ENCODE peak calls at places on chromosomes 4 and X, in four cellular contexts. A, V, Z and B are unnamed samples.

GRCh38 chr4:155423671-155424070 is 46.9 kb upstream of the MAP9 start:
- DNase-seq in A (no peak), V (no peak), Z (no peak), B (no peak)

GRCh38 chrX:12141511-12141910 is 3.2 kb downstream of the FRMPD4 start:
- DNase-seq in A (no peak), V (no peak), Z (no peak), B (no peak)

GRCh38 chrX:13764284-13764683 is 29.7 kb downstream of the OFD1 start:
- DNase-seq in A (peak; percentile 30), V (no peak), Z (no peak), B (no peak)

GRCh38 chrX:69906447-69906846 is 143.3 kb downstream of the AWAT2 start:
- DNase-seq in A (no peak), V (no peak), Z (no peak), B (no peak)

GRCh38 chr4:104879367-104879766 is 267.3 kb upstream of the TET2 start:
- DNase-seq in A (no peak), V (no peak), Z (no peak), B (no peak)

GRCh38 chr4:99759988-99760387 is 56.6 kb upstream of the DAPP1 start:
- DNase-seq in A (no peak), V (no peak), Z (no peak), B (no peak)

GRCh38 chrX:140664939-140665338 is 44.6 kb upstream of the LINC00632 start:
- DNase-seq in A (no peak), V (no peak), Z (no peak), B (peak; percentile 27)

GRCh38 chr4:160129439-160129838 is 1026.6 kb downstream of the RAPGEF2 start:
- DNase-seq in A (no peak), V (no peak), Z (peak; percentile 18), B (peak; percentile 64)

GRCh38 chr4:145177906-145178538 is 2.4 kb downstream of the OTUD4 start:
- DNase-seq in A (peak; percentile 65), V (no peak), Z (no peak), B (no peak)

GRCh38 chr4:9703391-9703790 is 78.0 kb upstream of the DRD5 start:
- DNase-seq in A (peak; percentile 65), V (no peak), Z (peak; percentile 52), B (no peak)

GRCh38 chrX:24676403-24677024 is 17.2 kb upstream of the POLA1 start:
- DNase-seq in A (no peak), V (no peak), Z (no peak), B (no peak)

GRCh38 chr4:115187136-115187535 is 73.7 kb upstream of the NDST4 start:
- DNase-seq in A (no peak), V (no peak), Z (no peak), B (no peak)

GRCh38 chrX:145727476-145727875 is 90.2 kb upstream of the SLITRK2 start:
- DNase-seq in A (no peak), V (no peak), Z (no peak), B (no peak)

GRCh38 chr4:171891038-171891437 is 77.8 kb downstream of the GALNTL6 start:
- DNase-seq in A (no peak), V (no peak), Z (no peak), B (no peak)

GRCh38 chr4:128917781-128918180 is 108.3 kb downstream of the JADE1 start:
- DNase-seq in A (peak; percentile 57), V (no peak), Z (no peak), B (no peak)

GRCh38 chr4:4851906-4852305 is 7.6 kb upstream of the MSX1 start:
- DNase-seq in A (no peak), V (no peak), Z (no peak), B (no peak)

GRCh38 chr4:56410247-56410646 is 23.0 kb upstream of the AASDH start:
- DNase-seq in A (no peak), V (peak; percentile 88), Z (peak; percentile 89), B (peak; percentile 97)

GRCh38 chr4:6550821-6551220 is 24.2 kb upstream of the MAN2B2 start:
- DNase-seq in A (no peak), V (no peak), Z (no peak), B (no peak)

GRCh38 chr4:6548201-6548881 is 26.6 kb upstream of the MAN2B2 start:
- DNase-seq in A (peak; percentile 40), V (no peak), Z (peak; percentile 46), B (no peak)

GRCh38 chr4:6549890-6550620 is 24.9 kb upstream of the MAN2B2 start:
- DNase-seq in A (no peak), V (no peak), Z (no peak), B (no peak)

GRCh38 chr4:6548882-6549230 is 26.1 kb upstream of the MAN2B2 start:
- DNase-seq in A (no peak), V (no peak), Z (no peak), B (no peak)

GRCh38 chr4:6549445-6549844 is 25.5 kb upstream of the MAN2B2 start:
- DNase-seq in A (no peak), V (no peak), Z (no peak), B (no peak)
- H3K4me3 ChIP-seq in A (no peak overlapping the region), V (no peak overlapping the region), Z (no peak overlapping the region), B (no peak overlapping the region)

GRCh38 chr4:40307627-40308497 is 27.3 kb upstream of the CHRNA9 start:
- DNase-seq in A (peak; percentile 91), V (no peak), Z (no peak), B (no peak)
- TF ChIP-seq CTCF in A (no peak), V (no peak), Z (no peak), B (no peak)

GRCh38 chr4:121381148-121381462 is 287 bp upstream of the QRFPR start:
- DNase-seq in A (no peak), V (no peak), Z (no peak), B (no peak)
- H3K4me3 ChIP-seq in A (no peak overlapping the region), V (no peak overlapping the region), Z (no peak overlapping the region), B (peak overlapping the region; percentile 43)

GRCh38 chr4:52107745-52108144 is 56.6 kb downstream of the SPATA18 start:
- DNase-seq in A (no peak), V (no peak), Z (no peak), B (no peak)
- TF ChIP-seq CTCF in A (no peak), V (no peak), Z (peak; percentile 29), B (no peak)

DNA sequence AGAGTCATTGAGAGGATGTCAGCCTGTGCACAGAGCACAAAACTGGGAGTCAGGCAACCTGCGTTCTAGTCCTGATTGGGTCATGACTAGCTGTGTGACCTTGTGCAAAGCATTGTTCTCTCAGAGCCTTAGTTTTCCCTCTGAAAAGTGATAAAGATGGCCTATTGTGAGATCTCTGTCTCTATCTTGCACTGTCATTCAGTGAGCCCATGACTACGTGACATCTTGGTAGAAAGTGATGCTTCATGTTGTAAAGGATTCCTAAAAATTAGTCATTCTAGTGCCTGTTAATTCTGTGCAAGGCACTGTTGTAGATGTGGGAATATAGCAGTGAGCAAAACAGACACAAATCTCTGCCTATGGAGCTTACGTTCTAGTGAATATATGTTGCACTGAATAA is 2.5 kb downstream of the PGRMC1 start:
- DNase-seq in A (no peak), V (no peak), Z (no peak), B (no peak)
- H3K4me3 ChIP-seq in A (no peak overlapping the region), V (peak overlapping the region; percentile 74), Z (no peak overlapping the region), B (peak overlapping the region; percentile 80)

GRCh38 chr4:36394352-36394903 is 113.0 kb downstream of the DTHD1 start:
- DNase-seq in A (no peak), V (no peak), Z (peak; percentile 60), B (no peak)

GRCh38 chr4:36402008-36402758 is 120.8 kb downstream of the DTHD1 start:
- DNase-seq in A (no peak), V (no peak), Z (no peak), B (no peak)

DNA sequence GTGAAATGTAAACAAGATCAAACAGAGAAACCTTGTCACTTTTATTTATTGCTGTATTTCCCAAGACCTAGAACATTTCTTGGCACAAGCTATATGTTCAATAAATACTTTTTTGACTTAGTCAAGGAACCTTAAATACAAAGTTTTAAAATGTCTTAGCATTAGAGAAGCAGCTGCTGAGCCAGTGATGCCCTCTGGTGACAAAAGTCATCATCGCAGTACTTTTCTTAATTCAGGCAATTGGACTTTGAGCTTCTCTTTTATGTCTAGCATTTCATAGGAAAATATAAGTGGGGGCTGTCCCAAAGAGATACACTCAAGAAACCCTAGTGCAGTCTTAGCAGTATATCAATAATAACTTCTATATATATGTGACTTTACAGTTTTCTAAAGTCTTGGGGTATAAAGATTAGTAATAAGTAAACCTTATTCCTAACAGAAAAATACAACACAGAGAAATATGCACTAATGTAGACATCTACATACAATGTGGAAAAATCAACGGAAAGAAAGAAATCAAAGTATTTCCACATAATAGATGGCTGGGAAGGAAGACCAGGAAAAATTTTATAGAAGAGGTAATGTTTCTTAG is 118.4 kb downstream of the DTHD1 start:
- DNase-seq in A (peak; percentile 32), V (no peak), Z (no peak), B (peak; percentile 8)
- TF ChIP-seq CTCF in A (peak; percentile 50), V (no peak), Z (peak; percentile 66), B (peak; percentile 70)

GRCh38 chr4:123477804-123478209 is 81.2 kb downstream of the SPRY1 start:
- DNase-seq in A (peak; percentile 57), V (no peak), Z (no peak), B (peak; percentile 49)

GRCh38 chr4:123481034-123481433 is 84.4 kb downstream of the SPRY1 start:
- DNase-seq in A (no peak), V (peak; percentile 66), Z (no peak), B (peak; percentile 65)

GRCh38 chr4:123476089-123476488 is 79.5 kb downstream of the SPRY1 start:
- DNase-seq in A (no peak), V (no peak), Z (no peak), B (no peak)

GRCh38 chr4:123479944-123480343 is 83.3 kb downstream of the SPRY1 start:
- DNase-seq in A (peak; percentile 26), V (no peak), Z (no peak), B (no peak)

GRCh38 chr4:123478859-123479345 is 82.3 kb downstream of the SPRY1 start:
- DNase-seq in A (no peak), V (no peak), Z (peak; percentile 64), B (no peak)
- H3K4me3 ChIP-seq in A (no peak overlapping the region), V (no peak overlapping the region), Z (peak overlapping the region; percentile 6), B (no peak overlapping the region)

DNA sequence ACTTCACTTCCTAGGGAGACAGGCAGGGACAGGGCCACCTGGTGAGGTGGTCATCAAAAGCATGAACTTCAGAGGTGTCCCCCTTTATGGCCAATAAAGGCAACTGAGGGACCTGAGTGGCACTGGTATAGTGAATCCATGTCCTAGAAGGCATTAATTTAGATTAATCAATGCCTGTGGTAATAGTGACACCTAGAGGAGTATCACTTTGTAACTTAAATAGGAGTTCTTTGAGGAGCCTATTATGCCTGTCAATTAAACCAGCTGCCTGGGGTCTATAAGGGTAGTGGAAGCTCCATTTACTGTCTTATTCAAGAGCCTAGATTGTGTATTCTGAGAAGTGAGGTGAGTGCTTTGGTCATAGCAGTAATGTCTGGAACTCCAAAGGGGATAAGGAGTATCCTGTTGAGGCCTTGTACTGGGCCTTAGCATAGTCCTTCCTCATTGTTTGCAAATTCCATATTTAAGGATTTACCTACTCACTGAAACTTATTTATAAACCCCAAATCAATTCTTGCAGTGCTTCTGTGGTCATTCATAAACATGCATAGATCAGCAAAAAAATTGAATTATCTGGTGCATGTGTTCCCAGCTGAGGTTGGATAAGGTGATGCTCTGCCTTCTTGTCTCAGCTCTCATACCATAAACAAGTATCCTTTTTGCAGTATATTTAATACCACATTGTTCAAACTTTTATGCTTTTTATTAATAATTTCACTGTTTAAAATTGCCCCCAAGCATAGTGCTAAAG is 213.8 kb upstream of the RADX start:
- DNase-seq in A (no peak), V (no peak), Z (peak; percentile 21), B (peak; percentile 13)
- TF ChIP-seq CTCF in A (no peak), V (no peak), Z (peak; percentile 7), B (peak; percentile 12)